ENCODE peak calls at places on chromosomes 5 and 9, in four cellular contexts. Y is fibroblast of lung, C is left ventricle myocardium superior, E is astrocyte of the spinal cord. W is an unnamed sample.

GRCh38 chr9:123611228-123611627 is 255.2 kb downstream of the CRB2 start:
- DNase-seq in Y (peak), C (no peak), E (peak), W (no peak)

GRCh38 chr5:168342151-168342825 is 50.8 kb downstream of the WWC1 start:
- DNase-seq in Y (no peak), C (no peak), E (peak), W (no peak)

GRCh38 chr9:89812556-89813181 is 207.9 kb downstream of the GADD45G start:
- DNase-seq in Y (no peak), C (no peak), E (no peak), W (no peak)

GRCh38 chr9:35510745-35511428 is 21.0 kb downstream of the RUSC2 start:
- DNase-seq in Y (peak), C (peak), E (peak), W (no peak)

GRCh38 chr9:101466863-101467262 is 31.3 kb upstream of the ALDOB start:
- DNase-seq in Y (no peak), C (no peak), E (no peak), W (no peak)

GRCh38 chr5:122458278-122458872 is 146.3 kb downstream of the SNCAIP start:
- DNase-seq in Y (peak), C (no peak), E (no peak), W (no peak)

GRCh38 chr9:31848505-31849285 is 535.7 kb upstream of the ACO1 start:
- DNase-seq in Y (no peak), C (no peak), E (no peak), W (no peak)

GRCh38 chr9:4762889-4763521 is 22.0 kb upstream of the AK3 start:
- DNase-seq in Y (no peak), C (peak), E (peak), W (no peak)

GRCh38 chr5:82952326-82952725 is 124.9 kb downstream of the TMEM167A start:
- DNase-seq in Y (no peak), C (no peak), E (no peak), W (no peak)

GRCh38 chr9:88307136-88307535 is 81.1 kb upstream of the SPIN1 start:
- DNase-seq in Y (no peak), C (peak), E (no peak), W (no peak)

GRCh38 chr5:34487202-34487879 is 168.8 kb upstream of the RAI14 start:
- DNase-seq in Y (peak), C (no peak), E (peak), W (no peak)

GRCh38 chr9:93121316-93122241 is 12.5 kb downstream of the NINJ1 start:
- DNase-seq in Y (no peak), C (no peak), E (no peak), W (no peak)

GRCh38 chr5:17227868-17228267 is 10.4 kb downstream of the BASP1 start:
- DNase-seq in Y (no peak), C (no peak), E (no peak), W (no peak)

GRCh38 chr9:126704157-126704941 is 90.6 kb downstream of the LMX1B start:
- DNase-seq in Y (peak), C (peak), E (peak), W (no peak)

GRCh38 chr9:90112791-90113190 is 508.0 kb downstream of the GADD45G start:
- DNase-seq in Y (no peak), C (no peak), E (no peak), W (no peak)

W was measured in NCI-H1436 treated with DMSO at 0.1 percent for 48 hours.